ENCODE peak calls at places on chromosomes 6 and 20, in ten cellular contexts. One of them, this sample, is unnamed.

GRCh38 chr20:9617062-9617461 is 102.7 kb downstream of the LAMP5 start:
- DNase-seq in CD8-positive, alpha-beta T cell: peak; percentile 7
- DNase-seq in GM23338: peak; percentile 90
- DNase-seq in astrocyte: peak; percentile 32
- DNase-seq in mammary epithelial cell: peak; percentile 38
- DNase-seq in left ventricle myocardium inferior: peak; percentile 36
- DNase-seq in fibroblast of lung: peak; percentile 58
- DNase-seq in IMR-90: peak; percentile 66
- DNase-seq in cardiac muscle cell: peak; percentile 75
- DNase-seq in A549: peak; percentile 65
- DNase-seq in this sample: peak; percentile 65

GRCh38 chr6:167779993-167780655 is 46.6 kb upstream of the AFDN start:
- DNase-seq in astrocyte: no peak
- DNase-seq in A549: no peak
- DNase-seq in fibroblast of lung: no peak
- DNase-seq in left ventricle myocardium inferior: no peak
- DNase-seq in IMR-90: no peak
- DNase-seq in cardiac muscle cell: no peak
- DNase-seq in mammary epithelial cell: no peak
- DNase-seq in CD8-positive, alpha-beta T cell: no peak
- DNase-seq in GM23338: no peak
- DNase-seq in this sample: no peak

GRCh38 chr20:25076731-25077609 is 5.0 kb downstream of the VSX1 start:
- DNase-seq in mammary epithelial cell: peak; percentile 65
- DNase-seq in A549: peak; percentile 89
- DNase-seq in IMR-90: peak; percentile 1
- DNase-seq in left ventricle myocardium inferior: no peak
- DNase-seq in GM23338: peak; percentile 49
- DNase-seq in CD8-positive, alpha-beta T cell: no peak
- DNase-seq in fibroblast of lung: peak; percentile 9
- DNase-seq in cardiac muscle cell: peak; percentile 52
- DNase-seq in astrocyte: no peak
- DNase-seq in this sample: no peak

GRCh38 chr6:127893541-127893940 is 7.3 kb downstream of the THEMIS start:
- DNase-seq in cardiac muscle cell: no peak
- DNase-seq in GM23338: peak; percentile 7
- DNase-seq in left ventricle myocardium inferior: no peak
- DNase-seq in fibroblast of lung: no peak
- DNase-seq in CD8-positive, alpha-beta T cell: no peak
- DNase-seq in A549: no peak
- DNase-seq in mammary epithelial cell: no peak
- DNase-seq in astrocyte: no peak
- DNase-seq in IMR-90: no peak
- DNase-seq in this sample: no peak

GRCh38 chr6:1598886-1599285 is 10.8 kb upstream of the FOXC1 start:
- DNase-seq in IMR-90: no peak
- DNase-seq in fibroblast of lung: no peak
- DNase-seq in mammary epithelial cell: no peak
- DNase-seq in CD8-positive, alpha-beta T cell: no peak
- DNase-seq in A549: no peak
- DNase-seq in cardiac muscle cell: no peak
- DNase-seq in GM23338: no peak
- DNase-seq in astrocyte: no peak
- DNase-seq in left ventricle myocardium inferior: no peak
- DNase-seq in this sample: no peak

GRCh38 chr20:52379723-52380336 is 188.3 kb upstream of the ZFP64 start:
- DNase-seq in left ventricle myocardium inferior: peak; percentile 26
- DNase-seq in mammary epithelial cell: no peak
- DNase-seq in IMR-90: peak; percentile 17
- DNase-seq in A549: peak; percentile 33
- DNase-seq in CD8-positive, alpha-beta T cell: peak; percentile 14
- DNase-seq in cardiac muscle cell: peak; percentile 51
- DNase-seq in GM23338: peak; percentile 65
- DNase-seq in astrocyte: no peak
- DNase-seq in fibroblast of lung: no peak
- DNase-seq in this sample: no peak

GRCh38 chr20:48957053-48957481 is 35.6 kb downstream of the ARFGEF2 start:
- DNase-seq in fibroblast of lung: no peak
- DNase-seq in CD8-positive, alpha-beta T cell: no peak
- DNase-seq in mammary epithelial cell: no peak
- DNase-seq in IMR-90: no peak
- DNase-seq in GM23338: no peak
- DNase-seq in astrocyte: no peak
- DNase-seq in left ventricle myocardium inferior: no peak
- DNase-seq in A549: no peak
- DNase-seq in cardiac muscle cell: peak; percentile 27
- DNase-seq in this sample: no peak

GRCh38 chr6:22785036-22785435 is 215.7 kb downstream of the HDGFL1 start:
- DNase-seq in GM23338: peak; percentile 17
- DNase-seq in astrocyte: peak; percentile 36
- DNase-seq in A549: no peak
- DNase-seq in cardiac muscle cell: peak; percentile 49
- DNase-seq in fibroblast of lung: peak; percentile 47
- DNase-seq in CD8-positive, alpha-beta T cell: no peak
- DNase-seq in left ventricle myocardium inferior: no peak
- DNase-seq in mammary epithelial cell: no peak
- DNase-seq in IMR-90: peak; percentile 38
- DNase-seq in this sample: peak; percentile 28

GRCh38 chr6:12490904-12491571 is 200.9 kb downstream of the EDN1 start:
- DNase-seq in cardiac muscle cell: peak; percentile 92
- DNase-seq in left ventricle myocardium inferior: no peak
- DNase-seq in fibroblast of lung: peak; percentile 98
- DNase-seq in GM23338: no peak
- DNase-seq in IMR-90: peak; percentile 93
- DNase-seq in CD8-positive, alpha-beta T cell: no peak
- DNase-seq in A549: no peak
- DNase-seq in astrocyte: peak; percentile 98
- DNase-seq in mammary epithelial cell: peak; percentile 77
- DNase-seq in this sample: no peak

GRCh38 chr6:153309666-153310065 is 178.6 kb upstream of the RGS17 start:
- DNase-seq in left ventricle myocardium inferior: no peak
- DNase-seq in CD8-positive, alpha-beta T cell: no peak
- DNase-seq in fibroblast of lung: no peak
- DNase-seq in GM23338: no peak
- DNase-seq in mammary epithelial cell: no peak
- DNase-seq in IMR-90: no peak
- DNase-seq in astrocyte: no peak
- DNase-seq in cardiac muscle cell: no peak
- DNase-seq in A549: no peak
- DNase-seq in this sample: no peak

GRCh38 chr6:130587778-130588520 is 222.1 kb downstream of the TMEM200A start:
- DNase-seq in GM23338: no peak
- DNase-seq in left ventricle myocardium inferior: no peak
- DNase-seq in CD8-positive, alpha-beta T cell: no peak
- DNase-seq in A549: no peak
- DNase-seq in cardiac muscle cell: peak; percentile 67
- DNase-seq in IMR-90: peak; percentile 91
- DNase-seq in mammary epithelial cell: peak; percentile 84
- DNase-seq in fibroblast of lung: peak; percentile 94
- DNase-seq in astrocyte: peak; percentile 91
- DNase-seq in this sample: no peak

GRCh38 chr20:58511861-58512260 is 3.3 kb downstream of the APCDD1L start:
- DNase-seq in A549: no peak
- DNase-seq in mammary epithelial cell: no peak
- DNase-seq in cardiac muscle cell: peak; percentile 31
- DNase-seq in GM23338: no peak
- DNase-seq in IMR-90: no peak
- DNase-seq in left ventricle myocardium inferior: no peak
- DNase-seq in astrocyte: no peak
- DNase-seq in CD8-positive, alpha-beta T cell: no peak
- DNase-seq in fibroblast of lung: no peak
- DNase-seq in this sample: no peak

DNA sequence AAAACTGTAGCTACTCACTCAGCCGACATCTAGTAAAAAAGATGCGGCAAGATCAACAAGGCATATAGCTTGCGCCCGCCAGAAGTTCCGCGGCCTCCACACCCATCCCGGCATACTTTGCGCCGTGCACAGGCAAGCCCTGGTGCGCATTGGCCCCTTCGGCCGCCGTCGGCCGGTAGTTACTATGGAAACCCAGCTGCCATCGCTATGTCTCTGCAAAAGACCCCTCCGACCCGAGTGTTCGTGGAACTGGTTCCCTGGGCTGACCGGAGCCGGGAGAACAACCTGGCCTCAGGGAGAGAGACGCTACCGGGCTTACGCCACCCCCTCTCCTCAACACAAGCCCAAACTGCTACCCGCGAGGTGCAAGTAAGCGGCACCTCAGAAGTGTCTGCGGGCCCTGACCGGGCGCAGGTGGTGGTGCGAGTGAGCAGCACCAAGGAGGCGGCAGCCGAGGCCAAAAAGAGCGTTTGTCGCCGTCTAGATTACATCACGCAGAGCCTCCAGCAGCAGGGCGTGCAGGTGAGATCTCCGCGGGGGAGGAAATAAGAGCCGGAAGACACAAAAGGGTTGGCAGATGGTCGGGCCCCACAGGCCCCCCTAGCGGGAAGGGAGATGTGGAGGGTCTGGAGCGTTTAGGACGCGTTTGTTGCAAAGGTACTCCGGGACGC is at the start of gene IRAK1BP1:
- DNase-seq in fibroblast of lung: peak; percentile 85
- DNase-seq in IMR-90: peak; percentile 75
- DNase-seq in left ventricle myocardium inferior: peak; percentile 83
- DNase-seq in GM23338: peak; percentile 94
- DNase-seq in cardiac muscle cell: peak; percentile 88
- DNase-seq in CD8-positive, alpha-beta T cell: peak; percentile 68
- DNase-seq in astrocyte: peak; percentile 76
- DNase-seq in mammary epithelial cell: peak; percentile 77
- DNase-seq in A549: peak; percentile 61
- DNase-seq in this sample: peak; percentile 88
- TF ChIP-seq CTCF in fibroblast of lung: no peak
- TF ChIP-seq CTCF in IMR-90: no peak
- TF ChIP-seq CTCF in left ventricle myocardium inferior: no peak
- TF ChIP-seq CTCF in GM23338: no peak
- TF ChIP-seq CTCF in cardiac muscle cell: peak; percentile 24
- TF ChIP-seq CTCF in CD8-positive, alpha-beta T cell: no peak
- TF ChIP-seq CTCF in astrocyte: peak; percentile 18
- TF ChIP-seq CTCF in mammary epithelial cell: no peak
- TF ChIP-seq CTCF in A549: no peak
- TF ChIP-seq CTCF in this sample: no peak

DNA sequence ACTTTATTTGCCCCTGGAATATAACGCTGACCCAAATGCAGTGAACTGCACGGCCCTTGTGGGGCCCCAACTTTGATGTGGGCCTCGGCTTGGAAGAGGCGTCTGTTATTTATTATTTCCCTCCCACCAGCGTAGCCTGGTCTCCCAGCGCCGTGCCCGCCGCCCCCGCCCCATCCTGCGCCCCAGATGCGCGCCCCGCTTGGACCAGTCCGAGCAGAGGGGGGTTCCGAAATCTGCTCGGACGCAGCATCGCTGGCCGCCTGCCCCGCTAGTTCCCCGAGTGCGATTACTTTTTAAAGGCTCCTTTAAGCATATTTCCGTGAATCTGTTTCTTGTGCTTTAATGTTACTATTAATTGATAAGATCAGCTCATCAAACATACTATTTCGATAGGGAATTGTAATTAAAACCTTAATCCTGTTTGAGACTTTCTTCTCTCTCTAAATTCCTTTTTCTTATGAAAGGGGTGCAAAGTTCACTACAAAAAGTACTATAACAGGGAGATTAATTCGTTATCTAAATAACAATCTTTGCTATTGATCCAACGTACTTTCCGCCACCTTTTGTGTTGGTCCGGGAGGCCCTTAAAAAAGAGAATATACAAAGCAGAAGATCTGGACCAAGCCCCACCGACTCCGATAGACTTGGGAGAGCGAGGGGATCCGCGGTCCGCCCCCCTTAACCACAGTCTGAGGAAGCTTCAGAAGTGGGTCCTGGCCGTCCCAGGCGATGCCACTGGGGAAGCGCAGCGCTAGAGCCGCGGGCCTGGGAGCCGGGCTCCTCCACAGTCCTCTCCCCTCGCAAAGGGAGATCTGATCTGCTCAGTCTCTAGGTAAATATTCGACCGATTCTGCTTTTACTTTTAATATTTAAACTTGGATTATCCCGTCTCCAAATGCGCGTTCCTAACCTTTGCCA is 10.1 kb downstream of the POU3F2 start:
- DNase-seq in mammary epithelial cell: no peak
- DNase-seq in A549: no peak
- DNase-seq in CD8-positive, alpha-beta T cell: no peak
- DNase-seq in GM23338: no peak
- DNase-seq in fibroblast of lung: peak; percentile 53
- DNase-seq in astrocyte: peak; percentile 41
- DNase-seq in left ventricle myocardium inferior: no peak
- DNase-seq in IMR-90: no peak
- DNase-seq in cardiac muscle cell: no peak
- DNase-seq in this sample: peak; percentile 51
- H3K4me3 ChIP-seq in mammary epithelial cell: no peak overlapping the region
- H3K4me3 ChIP-seq in A549: peak overlapping the region; percentile 44
- H3K4me3 ChIP-seq in CD8-positive, alpha-beta T cell: no peak overlapping the region
- H3K4me3 ChIP-seq in GM23338: peak overlapping the region; percentile 60
- H3K4me3 ChIP-seq in fibroblast of lung: peak overlapping the region; percentile 22
- H3K4me3 ChIP-seq in astrocyte: peak overlapping the region; percentile 57
- H3K4me3 ChIP-seq in left ventricle myocardium inferior: peak overlapping the region; percentile 57
- H3K4me3 ChIP-seq in IMR-90: no peak overlapping the region
- H3K4me3 ChIP-seq in cardiac muscle cell: peak overlapping the region; percentile 29
- H3K4me3 ChIP-seq in this sample: peak overlapping the region; percentile 87

DNA sequence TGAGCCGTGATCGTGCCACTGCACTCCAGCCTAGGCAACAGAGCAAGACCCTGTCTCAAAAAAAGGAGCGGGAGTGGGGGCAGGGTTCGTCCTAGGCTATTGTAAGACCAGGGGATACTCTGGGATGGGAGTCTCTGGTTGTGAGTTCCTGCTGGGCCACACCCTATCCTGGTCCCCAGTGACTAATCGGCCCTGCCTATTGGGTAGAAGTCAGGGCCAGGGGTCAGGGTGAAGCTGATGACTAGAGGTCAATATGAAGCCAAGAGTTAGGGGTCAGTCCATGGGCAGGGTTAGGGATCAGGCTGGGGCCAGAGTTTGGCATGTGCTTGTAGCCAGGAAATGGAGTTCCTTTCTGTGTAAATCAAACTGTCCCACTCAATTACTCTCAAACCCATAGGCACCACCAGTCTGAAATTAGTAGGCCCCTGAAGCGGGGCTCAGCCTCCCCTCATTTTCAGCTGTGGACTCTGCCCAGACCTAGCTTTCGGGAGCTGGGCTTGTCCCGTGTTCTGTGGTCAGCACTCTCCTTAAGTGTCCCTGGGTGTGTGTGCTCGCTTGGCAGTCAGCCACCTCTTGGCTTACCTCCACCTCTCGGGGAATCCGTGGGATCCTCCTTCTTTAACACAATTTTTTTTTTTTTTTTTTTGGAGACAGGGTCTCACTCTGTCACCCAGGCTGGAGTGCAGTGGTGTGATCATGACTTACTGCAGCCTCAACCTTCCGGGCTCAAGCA is 1.8 kb downstream of the HSPA12B start:
- DNase-seq in GM23338: no peak
- DNase-seq in astrocyte: no peak
- DNase-seq in fibroblast of lung: no peak
- DNase-seq in cardiac muscle cell: no peak
- DNase-seq in A549: no peak
- DNase-seq in IMR-90: no peak
- DNase-seq in left ventricle myocardium inferior: no peak
- DNase-seq in mammary epithelial cell: no peak
- DNase-seq in CD8-positive, alpha-beta T cell: no peak
- DNase-seq in this sample: no peak
- H3K27ac ChIP-seq in GM23338: no peak overlapping the region
- H3K27ac ChIP-seq in astrocyte: no peak overlapping the region
- H3K27ac ChIP-seq in fibroblast of lung: no peak overlapping the region
- H3K27ac ChIP-seq in cardiac muscle cell: no peak overlapping the region
- H3K27ac ChIP-seq in A549: no peak overlapping the region
- H3K27ac ChIP-seq in IMR-90: no peak overlapping the region
- H3K27ac ChIP-seq in left ventricle myocardium inferior: peak overlapping the region; percentile 95
- H3K27ac ChIP-seq in mammary epithelial cell: no peak overlapping the region
- H3K27ac ChIP-seq in CD8-positive, alpha-beta T cell: no peak overlapping the region
- H3K27ac ChIP-seq in this sample: no peak overlapping the region

GRCh38 chr6:121515615-121516265 is 80.3 kb downstream of the GJA1 start:
- DNase-seq in fibroblast of lung: peak; percentile 95
- DNase-seq in left ventricle myocardium inferior: no peak
- DNase-seq in mammary epithelial cell: peak; percentile 42
- DNase-seq in astrocyte: peak; percentile 96
- DNase-seq in cardiac muscle cell: peak; percentile 43
- DNase-seq in GM23338: no peak
- DNase-seq in CD8-positive, alpha-beta T cell: no peak
- DNase-seq in A549: no peak
- DNase-seq in IMR-90: peak; percentile 46
- DNase-seq in this sample: no peak
- TF ChIP-seq CTCF in fibroblast of lung: no peak
- TF ChIP-seq CTCF in left ventricle myocardium inferior: no peak
- TF ChIP-seq CTCF in mammary epithelial cell: no peak
- TF ChIP-seq CTCF in astrocyte: no peak
- TF ChIP-seq CTCF in cardiac muscle cell: no peak
- TF ChIP-seq CTCF in GM23338: no peak
- TF ChIP-seq CTCF in CD8-positive, alpha-beta T cell: no peak
- TF ChIP-seq CTCF in A549: no peak
- TF ChIP-seq CTCF in IMR-90: no peak
- TF ChIP-seq CTCF in this sample: no peak

This sample was measured in dorsolateral prefrontal cortex.